ENCODE peak calls at places on chromosomes 1 and 21, in nine cellular contexts. A is NCI-H2029; V is B cell; J is stimulated activated CD8-positive, alpha-beta memory T cell treated with anti-CD3 and anti-CD28 coated beads, Interleukin-15, amount 100 ng/mL, for 24 hours; Z is NCI-H1092 treated with DMSO at 0.1 percent for 48 hours; Q is left ventricle myocardium inferior; N is HEK293T; D is NCI-H446 treated with DMSO at 0.1 percent for 48 hours; C is AG09319. Y is an unnamed sample.

GRCh38 chr1:30756545-30757195 is 904 bp downstream of the LAPTM5 start:
- DNase-seq in A (no peak), V (peak), J (no peak), Z (no peak), Q (peak), N (no peak), D (no peak), C (peak), Y (peak)

GRCh38 chr1:117105003-117105402 is 16.5 kb downstream of the TRIM45 start:
- DNase-seq in A (no peak), V (no peak), J (no peak), Z (no peak), Q (no peak), N (no peak), D (no peak), C (peak), Y (no peak)

GRCh38 chr1:18629659-18630510 is 761 bp upstream of the PAX7 start:
- DNase-seq in A (no peak), V (no peak), J (no peak), Z (no peak), Q (no peak), N (no peak), D (no peak), C (no peak), Y (no peak)

GRCh38 chr1:43890815-43891214 is 42.8 kb upstream of the ARTN start:
- DNase-seq in A (no peak), V (no peak), J (no peak), Z (no peak), Q (no peak), N (no peak), D (no peak), C (no peak), Y (no peak)

GRCh38 chr1:53957231-53957818 is 11.2 kb downstream of the LRRC42 start:
- DNase-seq in A (peak), V (no peak), J (no peak), Z (peak), Q (no peak), N (no peak), D (no peak), C (no peak), Y (no peak)

GRCh38 chr1:182198006-182198605 is 136.6 kb upstream of the ZNF648 start:
- DNase-seq in A (no peak), V (no peak), J (no peak), Z (no peak), Q (no peak), N (peak), D (no peak), C (no peak), Y (no peak)

GRCh38 chr1:24727490-24728214 is 17.6 kb upstream of the CLIC4 start:
- DNase-seq in A (no peak), V (peak), J (no peak), Z (no peak), Q (peak), N (no peak), D (no peak), C (peak), Y (peak)

GRCh38 chr1:31244326-31244725 is 4.6 kb upstream of the NKAIN1 start:
- DNase-seq in A (no peak), V (no peak), J (no peak), Z (no peak), Q (no peak), N (no peak), D (no peak), C (no peak), Y (no peak)

GRCh38 chr1:203038217-203038741 is 12.0 kb downstream of the PPFIA4 start:
- DNase-seq in A (no peak), V (peak), J (no peak), Z (no peak), Q (peak), N (no peak), D (no peak), C (peak), Y (peak)

GRCh38 chr1:70358921-70359564 is 4.5 kb upstream of the ANKRD13C start:
- DNase-seq in A (no peak), V (no peak), J (no peak), Z (no peak), Q (no peak), N (no peak), D (no peak), C (no peak), Y (no peak)

GRCh38 chr1:29453502-29454240 is 217.3 kb downstream of the PTPRU start:
- DNase-seq in A (peak), V (no peak), J (no peak), Z (peak), Q (no peak), N (peak), D (peak), C (peak), Y (peak)

GRCh38 chr21:41834926-41835663 is 44.0 kb downstream of the PRDM15 start:
- DNase-seq in A (no peak), V (no peak), J (no peak), Z (no peak), Q (no peak), N (no peak), D (no peak), C (no peak), Y (no peak)

GRCh38 chr1:163410073-163410522 is 88.3 kb downstream of the NUF2 start:
- DNase-seq in A (peak), V (no peak), J (no peak), Z (peak), Q (no peak), N (peak), D (peak), C (no peak), Y (peak)

GRCh38 chr1:20893931-20894330 is 106.8 kb upstream of the HP1BP3 start:
- DNase-seq in A (no peak), V (no peak), J (no peak), Z (no peak), Q (no peak), N (no peak), D (no peak), C (no peak), Y (no peak)